ENCODE peak calls at places on chromosomes 12 and 14, in five cellular contexts. B, M, U, E and G are unnamed samples.

GRCh38 chr12:98422359-98422758 is 93.0 kb upstream of the TMPO start:
- DNase-seq in B (no peak), M (no peak), U (no peak), E (no peak), G (no peak)

GRCh38 chr14:32469388-32470160 is 140.5 kb downstream of the AKAP6 start:
- DNase-seq in B (no peak), M (peak), U (no peak), E (peak), G (no peak)

GRCh38 chr14:92942136-92942535 is 19.2 kb downstream of the CHGA start:
- DNase-seq in B (no peak), M (no peak), U (no peak), E (no peak), G (no peak)

GRCh38 chr12:3342051-3342450 is 149.0 kb upstream of the PRMT8 start:
- DNase-seq in B (no peak), M (peak), U (peak), E (peak), G (no peak)

GRCh38 chr12:31324116-31324844 is 1.7 kb downstream of the SINHCAF start:
- DNase-seq in B (peak), M (peak), U (peak), E (peak), G (peak)

GRCh38 chr12:105773501-105773900 is 365.3 kb downstream of the NUAK1 start:
- DNase-seq in B (no peak), M (no peak), U (no peak), E (no peak), G (no peak)

GRCh38 chr14:39432619-39433451 is 602 bp upstream of the FBXO33 start:
- DNase-seq in B (peak), M (peak), U (peak), E (peak), G (peak)

GRCh38 chr12:95674631-95675030 is 115.9 kb downstream of the NTN4 start:
- DNase-seq in B (no peak), M (peak), U (peak), E (no peak), G (no peak)

GRCh38 chr12:16352481-16352880 is 5.0 kb downstream of the MGST1 start:
- DNase-seq in B (no peak), M (peak), U (no peak), E (no peak), G (no peak)

GRCh38 chr14:51304956-51305355 is 64.9 kb downstream of the TMX1 start:
- DNase-seq in B (no peak), M (peak), U (no peak), E (no peak), G (no peak)

GRCh38 chr14:92523752-92524151 is 10.2 kb downstream of the RIN3 start:
- DNase-seq in B (no peak), M (no peak), U (no peak), E (no peak), G (no peak)

GRCh38 chr12:24479131-24479530 is 469.8 kb downstream of the BCAT1 start:
- DNase-seq in B (no peak), M (no peak), U (no peak), E (peak), G (no peak)

GRCh38 chr12:30753233-30753632 is 1.5 kb downstream of the CAPRIN2 start:
- DNase-seq in B (no peak), M (peak), U (peak), E (peak), G (no peak)

GRCh38 chr12:95326450-95326849 is 108.8 kb downstream of the VEZT start:
- DNase-seq in B (no peak), M (peak), U (no peak), E (no peak), G (no peak)

GRCh38 chr12:92065664-92066063 is 80.0 kb downstream of the BTG1 start:
- DNase-seq in B (no peak), M (no peak), U (no peak), E (no peak), G (no peak)

GRCh38 chr12:79344855-79345840 is 345.6 kb downstream of the PAWR start:
- DNase-seq in B (no peak), M (peak), U (peak), E (peak), G (no peak)

GRCh38 chr14:39406560-39406959 is 25.7 kb downstream of the FBXO33 start:
- DNase-seq in B (no peak), M (peak), U (no peak), E (no peak), G (no peak)

GRCh38 chr14:101055776-101056374 is 152.4 kb upstream of the RTL1 start:
- DNase-seq in B (peak), M (peak), U (no peak), E (no peak), G (no peak)

GRCh38 chr12:114869091-114869834 is 185.3 kb upstream of the TBX3 start:
- DNase-seq in B (no peak), M (peak), U (peak), E (peak), G (no peak)

GRCh38 chr12:103571286-103571685 is 15.8 kb upstream of the STAB2 start:
- DNase-seq in B (no peak), M (no peak), U (peak), E (peak), G (no peak)

GRCh38 chr14:21041676-21042433 is at the start of gene RNASE7:
- DNase-seq in B (no peak), M (peak), U (no peak), E (no peak), G (peak)

GRCh38 chr14:52960627-52961026 is 9.8 kb upstream of the FERMT2 start:
- DNase-seq in B (no peak), M (no peak), U (no peak), E (no peak), G (no peak)

GRCh38 chr12:127599441-127599840 is 667.5 kb upstream of the TMEM132C start:
- DNase-seq in B (no peak), M (no peak), U (no peak), E (no peak), G (no peak)

DNA sequence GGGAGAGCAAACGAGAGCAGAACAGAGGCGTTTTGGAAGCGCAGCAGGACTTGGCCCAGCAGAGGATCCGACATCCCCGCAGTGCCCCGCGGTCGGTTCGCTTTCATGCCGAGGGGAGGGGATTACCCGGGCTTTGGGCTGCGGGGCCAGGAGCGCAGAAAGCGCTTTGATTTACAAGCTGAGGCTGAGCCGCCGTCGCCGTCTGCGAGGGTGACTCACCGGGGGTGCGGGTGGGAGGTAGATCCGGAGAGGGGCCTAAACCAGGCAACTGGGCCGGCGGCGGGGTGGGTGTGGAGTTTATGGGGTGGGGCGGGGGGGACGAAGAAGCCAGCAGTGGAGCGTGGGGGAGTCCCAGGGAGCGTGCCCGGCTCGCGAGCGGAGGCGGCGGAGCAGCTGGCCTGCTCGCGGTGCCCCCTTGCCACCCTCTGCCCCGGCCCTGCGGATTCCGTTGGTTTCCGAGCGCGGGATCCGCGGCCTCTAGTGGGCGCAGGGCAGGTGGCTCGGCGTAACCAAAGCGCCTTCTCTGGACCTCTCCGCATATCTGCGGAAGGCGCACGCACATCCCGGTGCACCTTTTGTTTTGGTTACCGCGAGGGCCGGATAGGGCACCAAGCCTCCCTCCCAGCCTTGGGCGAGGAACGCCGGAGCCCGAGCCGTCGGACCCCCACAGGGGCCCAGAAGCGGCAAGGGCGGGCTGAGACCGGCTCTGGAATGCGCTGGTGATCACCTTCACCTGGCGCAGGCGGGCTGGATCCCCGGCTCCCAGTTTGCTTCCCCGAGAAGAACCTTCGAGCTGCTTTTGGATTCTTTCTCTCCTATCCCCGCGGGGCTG is 2.6 kb downstream of the SIX4 start:
- DNase-seq in B (peak), M (peak), U (peak), E (peak), G (no peak)
- TF ChIP-seq CTCF in B (no peak), M (no peak), U (peak), E (peak), G (no peak)

GRCh38 chr12:124515981-124516380 is 51.4 kb downstream of the NCOR2 start:
- DNase-seq in B (no peak), M (no peak), U (no peak), E (no peak), G (no peak)

GRCh38 chr12:124517260-124518050 is 50.0 kb downstream of the NCOR2 start:
- DNase-seq in B (peak), M (no peak), U (peak), E (no peak), G (peak)

GRCh38 chr12:124514996-124515932 is 52.1 kb downstream of the NCOR2 start:
- DNase-seq in B (no peak), M (no peak), U (no peak), E (no peak), G (no peak)

GRCh38 chr12:124518051-124518932 is 49.1 kb downstream of the NCOR2 start:
- DNase-seq in B (peak), M (peak), U (peak), E (no peak), G (peak)

GRCh38 chr12:124516850-124517249 is 50.6 kb downstream of the NCOR2 start:
- DNase-seq in B (no peak), M (no peak), U (no peak), E (no peak), G (no peak)
- H3K4me3 ChIP-seq in B (peak), M (peak), U (peak), E (no peak), G (no peak)

GRCh38 chr14:64747327-64747726 is 43.1 kb downstream of the PLEKHG3 start:
- DNase-seq in B (no peak), M (no peak), U (no peak), E (no peak), G (no peak)

GRCh38 chr14:64743061-64743460 is 38.8 kb downstream of the PLEKHG3 start:
- DNase-seq in B (no peak), M (no peak), U (no peak), E (no peak), G (no peak)

GRCh38 chr14:64748521-64748920 is 44.3 kb downstream of the PLEKHG3 start:
- DNase-seq in B (no peak), M (no peak), U (no peak), E (no peak), G (no peak)

GRCh38 chr14:64746298-64747250 is 42.4 kb downstream of the PLEKHG3 start:
- DNase-seq in B (no peak), M (no peak), U (no peak), E (no peak), G (no peak)

DNA sequence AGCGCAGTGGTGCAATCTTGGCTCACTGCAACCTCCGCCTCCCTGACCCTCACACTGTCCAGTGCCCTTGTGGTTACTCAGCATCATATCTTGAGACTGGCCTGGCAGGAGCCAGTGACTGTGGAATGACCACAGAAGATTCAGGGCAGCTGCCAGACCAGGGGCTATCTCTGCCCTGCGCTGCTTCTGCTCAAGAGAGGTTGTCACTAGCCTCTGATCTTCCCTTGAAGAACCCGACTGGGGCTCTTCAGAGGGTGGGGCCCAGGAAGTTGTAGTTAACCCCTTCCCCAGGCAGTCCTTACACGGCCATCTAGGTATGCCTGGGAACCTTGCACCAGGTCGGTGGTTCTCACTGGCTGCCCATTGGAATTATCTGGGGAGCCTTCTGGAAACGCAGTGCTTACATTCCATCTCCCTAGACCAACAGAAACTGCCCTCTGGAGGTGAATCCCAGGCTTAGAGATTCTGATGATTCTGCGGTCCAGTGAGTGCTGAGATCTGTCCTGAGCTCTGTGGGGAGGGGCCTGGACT is 41.4 kb downstream of the PLEKHG3 start:
- DNase-seq in B (peak), M (no peak), U (no peak), E (peak), G (no peak)
- TF ChIP-seq CTCF in B (no peak), M (no peak), U (no peak), E (no peak), G (no peak)

GRCh38 chr12:47811581-47812484 is 7.9 kb downstream of the HDAC7 start:
- DNase-seq in B (peak), M (peak), U (no peak), E (no peak), G (peak)

GRCh38 chr12:47814539-47815170 is 5.0 kb downstream of the HDAC7 start:
- DNase-seq in B (no peak), M (no peak), U (no peak), E (no peak), G (no peak)

GRCh38 chr12:47811070-47811391 is 8.7 kb downstream of the HDAC7 start:
- DNase-seq in B (no peak), M (no peak), U (no peak), E (peak), G (no peak)

GRCh38 chr12:47813491-47814196 is 6.1 kb downstream of the HDAC7 start:
- DNase-seq in B (no peak), M (peak), U (no peak), E (peak), G (no peak)

GRCh38 chr12:47812797-47813490 is 6.8 kb downstream of the HDAC7 start:
- DNase-seq in B (peak), M (peak), U (no peak), E (peak), G (peak)
- H3K4me3 ChIP-seq in B (peak), M (peak), U (no peak), E (peak), G (peak)

GRCh38 chr12:47547077-47547476 is 158.8 kb downstream of the RPAP3 start:
- DNase-seq in B (no peak), M (peak), U (no peak), E (peak), G (no peak)
- TF ChIP-seq CTCF in B (no peak), M (peak), U (peak), E (peak), G (no peak)

GRCh38 chr12:47504775-47505446 is 200.9 kb downstream of the RPAP3 start:
- DNase-seq in B (no peak), M (peak), U (no peak), E (no peak), G (no peak)
- H3K4me3 ChIP-seq in B (no peak), M (no peak), U (no peak), E (no peak), G (no peak)